ENCODE peak calls at places on chromosome 15, in six cellular contexts. Q is adrenal gland; N is stimulated activated CD4-positive, alpha-beta T cell treated with anti-CD3 and anti-CD28 coated beads, Interleukin-1b, Interleukin-23, amount 100 ng/mL, for 1 hour; W is posterior cingulate gyrus; O is activated CD8-positive, alpha-beta memory T cell treated with anti-CD3 and anti-CD28 coated beads, Interleukin-2, amount 10 ng/mL, durations not matched to agents 7 days and 5 days; T is cardiac muscle cell. J is an unnamed sample.

GRCh38 chr15:57892181-57892580 is 173.3 kb downstream of the ALDH1A2 start:
- DNase-seq in Q (no peak), N (no peak), W (no peak), O (no peak), T (peak), J (no peak)

GRCh38 chr15:22978691-22979068 is 1.5 kb downstream of the CYFIP1 start:
- DNase-seq in Q (no peak), N (no peak), W (no peak), O (no peak), T (no peak), J (no peak)

GRCh38 chr15:99618941-99619411 is 53.2 kb downstream of the MEF2A start:
- DNase-seq in Q (no peak), N (no peak), W (no peak), O (no peak), T (peak), J (no peak)

GRCh38 chr15:100256096-100256984 is 85.4 kb downstream of the ADAMTS17 start:
- DNase-seq in Q (peak), N (no peak), W (no peak), O (peak), T (no peak), J (no peak)

GRCh38 chr15:91541286-91541685 is 312.2 kb upstream of the SLCO3A1 start:
- DNase-seq in Q (no peak), N (no peak), W (no peak), O (no peak), T (no peak), J (no peak)

GRCh38 chr15:30941520-30941919 is 37.8 kb downstream of the FAN1 start:
- DNase-seq in Q (no peak), N (no peak), W (no peak), O (no peak), T (no peak), J (no peak)

GRCh38 chr15:71274448-71274798 is 159.2 kb downstream of the THSD4 start:
- DNase-seq in Q (no peak), N (no peak), W (no peak), O (no peak), T (no peak), J (no peak)

GRCh38 chr15:70646169-70646568 is 117.2 kb downstream of the UACA start:
- DNase-seq in Q (no peak), N (no peak), W (no peak), O (no peak), T (no peak), J (no peak)

GRCh38 chr15:91894606-91895005 is 41.1 kb downstream of the SLCO3A1 start:
- DNase-seq in Q (no peak), N (no peak), W (no peak), O (no peak), T (no peak), J (no peak)

GRCh38 chr15:67095834-67096366 is 30.5 kb downstream of the SMAD3 start:
- DNase-seq in Q (no peak), N (no peak), W (no peak), O (no peak), T (no peak), J (no peak)

GRCh38 chr15:41796457-41796856 is 22.2 kb downstream of the MAPKBP1 start:
- DNase-seq in Q (no peak), N (no peak), W (no peak), O (no peak), T (peak), J (no peak)

GRCh38 chr15:95511680-95512079 is 818.8 kb upstream of the NR2F2 start:
- DNase-seq in Q (no peak), N (no peak), W (no peak), O (no peak), T (no peak), J (no peak)

GRCh38 chr15:92903588-92903955 is 3.4 kb downstream of the CHD2 start:
- DNase-seq in Q (no peak), N (no peak), W (no peak), O (no peak), T (no peak), J (no peak)

GRCh38 chr15:38192496-38192895 is 60.1 kb upstream of the SPRED1 start:
- DNase-seq in Q (no peak), N (no peak), W (no peak), O (no peak), T (no peak), J (no peak)

GRCh38 chr15:40323239-40323952 is at the start of gene INAFM2:
- DNase-seq in Q (peak), N (peak), W (peak), O (peak), T (peak), J (peak)

GRCh38 chr15:28876131-28876844 is 9.5 kb upstream of the APBA2 start:
- DNase-seq in Q (no peak), N (no peak), W (peak), O (no peak), T (no peak), J (no peak)

GRCh38 chr15:40081691-40082194 is 26.9 kb downstream of the BMF start:
- DNase-seq in Q (peak), N (no peak), W (peak), O (no peak), T (peak), J (peak)

GRCh38 chr15:88658972-88659931 is 20.4 kb downstream of the ISG20 start:
- DNase-seq in Q (no peak), N (no peak), W (peak), O (peak), T (peak), J (no peak)

GRCh38 chr15:69996321-69996720 is 101.4 kb downstream of the TLE3 start:
- DNase-seq in Q (no peak), N (no peak), W (no peak), O (no peak), T (no peak), J (no peak)

GRCh38 chr15:42494998-42495360 is 455 bp upstream of the SNAP23 start:
- DNase-seq in Q (peak), N (no peak), W (peak), O (no peak), T (peak), J (peak)